ENCODE peak calls at places on chromosomes 3 and 15, in eight cellular contexts. One of them, this sample, is unnamed.

GRCh38 chr15:47725924-47726323 is 8.6 kb downstream of the SEMA6D start:
- DNase-seq in suprapubic skin: no peak
- DNase-seq in colonic mucosa: no peak
- DNase-seq in dorsolateral prefrontal cortex: no peak
- DNase-seq in IMR-90: no peak
- DNase-seq in brain microvascular endothelial cell: no peak
- DNase-seq in kidney epithelial cell: no peak
- DNase-seq in hepatocyte: no peak
- DNase-seq in this sample: no peak

GRCh38 chr15:59594493-59594942 is 17.1 kb upstream of the GCNT3 start:
- DNase-seq in colonic mucosa: peak
- DNase-seq in brain microvascular endothelial cell: peak
- DNase-seq in hepatocyte: peak
- DNase-seq in IMR-90: peak
- DNase-seq in dorsolateral prefrontal cortex: no peak
- DNase-seq in suprapubic skin: no peak
- DNase-seq in kidney epithelial cell: peak
- DNase-seq in this sample: peak

GRCh38 chr3:8663177-8664061 is 18.8 kb upstream of the SSUH2 start:
- DNase-seq in kidney epithelial cell: peak
- DNase-seq in IMR-90: peak
- DNase-seq in brain microvascular endothelial cell: peak
- DNase-seq in suprapubic skin: no peak
- DNase-seq in dorsolateral prefrontal cortex: peak
- DNase-seq in hepatocyte: peak
- DNase-seq in colonic mucosa: peak
- DNase-seq in this sample: peak

GRCh38 chr3:17707813-17708543 is 34.5 kb downstream of the TBC1D5 start:
- DNase-seq in IMR-90: peak
- DNase-seq in kidney epithelial cell: no peak
- DNase-seq in colonic mucosa: no peak
- DNase-seq in suprapubic skin: no peak
- DNase-seq in brain microvascular endothelial cell: no peak
- DNase-seq in hepatocyte: no peak
- DNase-seq in dorsolateral prefrontal cortex: no peak
- DNase-seq in this sample: no peak

GRCh38 chr15:45099549-45100165 is 14.3 kb downstream of the DUOX2 start:
- DNase-seq in kidney epithelial cell: no peak
- DNase-seq in IMR-90: no peak
- DNase-seq in suprapubic skin: peak
- DNase-seq in hepatocyte: no peak
- DNase-seq in dorsolateral prefrontal cortex: no peak
- DNase-seq in brain microvascular endothelial cell: no peak
- DNase-seq in colonic mucosa: no peak
- DNase-seq in this sample: no peak

GRCh38 chr15:29612096-29612495 is 210.2 kb downstream of the TJP1 start:
- DNase-seq in brain microvascular endothelial cell: peak
- DNase-seq in kidney epithelial cell: peak
- DNase-seq in suprapubic skin: no peak
- DNase-seq in IMR-90: peak
- DNase-seq in dorsolateral prefrontal cortex: no peak
- DNase-seq in hepatocyte: peak
- DNase-seq in colonic mucosa: no peak
- DNase-seq in this sample: peak

GRCh38 chr3:195070321-195070720 is 200.6 kb downstream of the XXYLT1 start:
- DNase-seq in brain microvascular endothelial cell: no peak
- DNase-seq in hepatocyte: peak
- DNase-seq in kidney epithelial cell: no peak
- DNase-seq in dorsolateral prefrontal cortex: no peak
- DNase-seq in IMR-90: no peak
- DNase-seq in colonic mucosa: no peak
- DNase-seq in suprapubic skin: no peak
- DNase-seq in this sample: no peak

GRCh38 chr3:97793415-97794019 is 28.3 kb upstream of the CRYBG3 start:
- DNase-seq in brain microvascular endothelial cell: peak
- DNase-seq in IMR-90: peak
- DNase-seq in kidney epithelial cell: peak
- DNase-seq in colonic mucosa: no peak
- DNase-seq in hepatocyte: peak
- DNase-seq in dorsolateral prefrontal cortex: no peak
- DNase-seq in suprapubic skin: no peak
- DNase-seq in this sample: peak

GRCh38 chr3:16427309-16427965 is 86.1 kb downstream of the RFTN1 start:
- DNase-seq in IMR-90: peak
- DNase-seq in suprapubic skin: no peak
- DNase-seq in hepatocyte: peak
- DNase-seq in kidney epithelial cell: peak
- DNase-seq in colonic mucosa: no peak
- DNase-seq in dorsolateral prefrontal cortex: no peak
- DNase-seq in brain microvascular endothelial cell: peak
- DNase-seq in this sample: peak

GRCh38 chr3:124395165-124395564 is 335.1 kb upstream of the UMPS start:
- DNase-seq in colonic mucosa: no peak
- DNase-seq in hepatocyte: peak
- DNase-seq in dorsolateral prefrontal cortex: no peak
- DNase-seq in brain microvascular endothelial cell: peak
- DNase-seq in kidney epithelial cell: no peak
- DNase-seq in suprapubic skin: no peak
- DNase-seq in IMR-90: no peak
- DNase-seq in this sample: no peak

GRCh38 chr15:68666120-68666811 is 87.5 kb downstream of the CORO2B start:
- DNase-seq in colonic mucosa: no peak
- DNase-seq in hepatocyte: no peak
- DNase-seq in kidney epithelial cell: no peak
- DNase-seq in suprapubic skin: no peak
- DNase-seq in IMR-90: no peak
- DNase-seq in brain microvascular endothelial cell: no peak
- DNase-seq in dorsolateral prefrontal cortex: no peak
- DNase-seq in this sample: no peak

GRCh38 chr15:65392368-65392767 is 14.6 kb upstream of the IGDCC3 start:
- DNase-seq in IMR-90: no peak
- DNase-seq in kidney epithelial cell: no peak
- DNase-seq in hepatocyte: no peak
- DNase-seq in suprapubic skin: no peak
- DNase-seq in colonic mucosa: no peak
- DNase-seq in dorsolateral prefrontal cortex: no peak
- DNase-seq in brain microvascular endothelial cell: no peak
- DNase-seq in this sample: no peak

GRCh38 chr3:61637088-61638051 is 76.0 kb downstream of the PTPRG start:
- DNase-seq in brain microvascular endothelial cell: peak
- DNase-seq in kidney epithelial cell: no peak
- DNase-seq in suprapubic skin: no peak
- DNase-seq in IMR-90: peak
- DNase-seq in dorsolateral prefrontal cortex: no peak
- DNase-seq in colonic mucosa: peak
- DNase-seq in hepatocyte: peak
- DNase-seq in this sample: peak

GRCh38 chr3:54819926-54820325 is 107.9 kb downstream of the LRTM1 start:
- DNase-seq in colonic mucosa: no peak
- DNase-seq in IMR-90: peak
- DNase-seq in dorsolateral prefrontal cortex: no peak
- DNase-seq in hepatocyte: no peak
- DNase-seq in brain microvascular endothelial cell: no peak
- DNase-seq in suprapubic skin: no peak
- DNase-seq in kidney epithelial cell: no peak
- DNase-seq in this sample: no peak

GRCh38 chr3:73365756-73366397 is 258.9 kb downstream of the PDZRN3 start:
- DNase-seq in colonic mucosa: peak
- DNase-seq in IMR-90: peak
- DNase-seq in hepatocyte: peak
- DNase-seq in kidney epithelial cell: no peak
- DNase-seq in suprapubic skin: peak
- DNase-seq in dorsolateral prefrontal cortex: peak
- DNase-seq in brain microvascular endothelial cell: peak
- DNase-seq in this sample: peak

GRCh38 chr3:159989973-159990846 is 1.6 kb downstream of the IL12A start:
- DNase-seq in colonic mucosa: no peak
- DNase-seq in hepatocyte: no peak
- DNase-seq in kidney epithelial cell: no peak
- DNase-seq in brain microvascular endothelial cell: no peak
- DNase-seq in dorsolateral prefrontal cortex: no peak
- DNase-seq in suprapubic skin: no peak
- DNase-seq in IMR-90: no peak
- DNase-seq in this sample: no peak

GRCh38 chr3:167895684-167896083 is 160.2 kb downstream of the SERPINI1 start:
- DNase-seq in hepatocyte: no peak
- DNase-seq in brain microvascular endothelial cell: no peak
- DNase-seq in dorsolateral prefrontal cortex: no peak
- DNase-seq in kidney epithelial cell: no peak
- DNase-seq in colonic mucosa: no peak
- DNase-seq in suprapubic skin: no peak
- DNase-seq in IMR-90: no peak
- DNase-seq in this sample: no peak

GRCh38 chr3:167901087-167901486 is 165.6 kb downstream of the SERPINI1 start:
- DNase-seq in brain microvascular endothelial cell: no peak
- DNase-seq in dorsolateral prefrontal cortex: no peak
- DNase-seq in IMR-90: no peak
- DNase-seq in kidney epithelial cell: no peak
- DNase-seq in colonic mucosa: no peak
- DNase-seq in suprapubic skin: no peak
- DNase-seq in hepatocyte: no peak
- DNase-seq in this sample: no peak

GRCh38 chr3:167895178-167895577 is 159.7 kb downstream of the SERPINI1 start:
- DNase-seq in kidney epithelial cell: no peak
- DNase-seq in colonic mucosa: no peak
- DNase-seq in brain microvascular endothelial cell: no peak
- DNase-seq in hepatocyte: no peak
- DNase-seq in IMR-90: no peak
- DNase-seq in suprapubic skin: no peak
- DNase-seq in dorsolateral prefrontal cortex: no peak
- DNase-seq in this sample: no peak

GRCh38 chr3:167899090-167899489 is 163.6 kb downstream of the SERPINI1 start:
- DNase-seq in dorsolateral prefrontal cortex: no peak
- DNase-seq in colonic mucosa: no peak
- DNase-seq in IMR-90: no peak
- DNase-seq in brain microvascular endothelial cell: no peak
- DNase-seq in hepatocyte: no peak
- DNase-seq in kidney epithelial cell: no peak
- DNase-seq in suprapubic skin: no peak
- DNase-seq in this sample: no peak

GRCh38 chr3:167898091-167898490 is 162.6 kb downstream of the SERPINI1 start:
- DNase-seq in dorsolateral prefrontal cortex: no peak
- DNase-seq in kidney epithelial cell: no peak
- DNase-seq in IMR-90: no peak
- DNase-seq in brain microvascular endothelial cell: no peak
- DNase-seq in suprapubic skin: no peak
- DNase-seq in hepatocyte: no peak
- DNase-seq in colonic mucosa: no peak
- DNase-seq in this sample: no peak
- TF ChIP-seq CTCF in dorsolateral prefrontal cortex: no peak
- TF ChIP-seq CTCF in kidney epithelial cell: no peak
- TF ChIP-seq CTCF in IMR-90: no peak
- TF ChIP-seq CTCF in brain microvascular endothelial cell: no peak
- TF ChIP-seq CTCF in suprapubic skin: no peak
- TF ChIP-seq CTCF in hepatocyte: no peak
- TF ChIP-seq CTCF in colonic mucosa: no peak
- TF ChIP-seq CTCF in this sample: no peak

GRCh38 chr15:77540346-77541060 is 92.2 kb downstream of the LINGO1 start:
- DNase-seq in hepatocyte: no peak
- DNase-seq in kidney epithelial cell: no peak
- DNase-seq in dorsolateral prefrontal cortex: no peak
- DNase-seq in IMR-90: no peak
- DNase-seq in colonic mucosa: no peak
- DNase-seq in brain microvascular endothelial cell: no peak
- DNase-seq in suprapubic skin: no peak
- DNase-seq in this sample: no peak

GRCh38 chr15:77541421-77542181 is 91.1 kb downstream of the LINGO1 start:
- DNase-seq in suprapubic skin: no peak
- DNase-seq in hepatocyte: no peak
- DNase-seq in colonic mucosa: no peak
- DNase-seq in kidney epithelial cell: no peak
- DNase-seq in dorsolateral prefrontal cortex: no peak
- DNase-seq in IMR-90: peak
- DNase-seq in brain microvascular endothelial cell: no peak
- DNase-seq in this sample: peak

GRCh38 chr15:77544162-77544561 is 88.5 kb downstream of the LINGO1 start:
- DNase-seq in brain microvascular endothelial cell: no peak
- DNase-seq in suprapubic skin: no peak
- DNase-seq in kidney epithelial cell: no peak
- DNase-seq in colonic mucosa: no peak
- DNase-seq in IMR-90: no peak
- DNase-seq in dorsolateral prefrontal cortex: no peak
- DNase-seq in hepatocyte: no peak
- DNase-seq in this sample: no peak

GRCh38 chr15:77543159-77543882 is 89.4 kb downstream of the LINGO1 start:
- DNase-seq in IMR-90: peak
- DNase-seq in suprapubic skin: peak
- DNase-seq in hepatocyte: peak
- DNase-seq in kidney epithelial cell: no peak
- DNase-seq in brain microvascular endothelial cell: peak
- DNase-seq in colonic mucosa: peak
- DNase-seq in dorsolateral prefrontal cortex: peak
- DNase-seq in this sample: peak

GRCh38 chr15:77542491-77543001 is 90.2 kb downstream of the LINGO1 start:
- DNase-seq in hepatocyte: no peak
- DNase-seq in dorsolateral prefrontal cortex: no peak
- DNase-seq in brain microvascular endothelial cell: no peak
- DNase-seq in colonic mucosa: no peak
- DNase-seq in kidney epithelial cell: no peak
- DNase-seq in IMR-90: peak
- DNase-seq in suprapubic skin: no peak
- DNase-seq in this sample: peak
- H3K4me3 ChIP-seq in hepatocyte: no peak
- H3K4me3 ChIP-seq in dorsolateral prefrontal cortex: peak
- H3K4me3 ChIP-seq in brain microvascular endothelial cell: peak
- H3K4me3 ChIP-seq in colonic mucosa: peak
- H3K4me3 ChIP-seq in kidney epithelial cell: no peak
- H3K4me3 ChIP-seq in IMR-90: no peak
- H3K4me3 ChIP-seq in suprapubic skin: peak
- H3K4me3 ChIP-seq in this sample: no peak

GRCh38 chr3:37477713-37478487 is 303.5 kb upstream of the LRRFIP2 start:
- DNase-seq in hepatocyte: no peak
- DNase-seq in suprapubic skin: no peak
- DNase-seq in brain microvascular endothelial cell: no peak
- DNase-seq in dorsolateral prefrontal cortex: no peak
- DNase-seq in colonic mucosa: no peak
- DNase-seq in IMR-90: no peak
- DNase-seq in kidney epithelial cell: no peak
- DNase-seq in this sample: no peak
- TF ChIP-seq CTCF in hepatocyte: no peak
- TF ChIP-seq CTCF in suprapubic skin: no peak
- TF ChIP-seq CTCF in brain microvascular endothelial cell: no peak
- TF ChIP-seq CTCF in dorsolateral prefrontal cortex: no peak
- TF ChIP-seq CTCF in colonic mucosa: no peak
- TF ChIP-seq CTCF in IMR-90: no peak
- TF ChIP-seq CTCF in kidney epithelial cell: no peak
- TF ChIP-seq CTCF in this sample: no peak

DNA sequence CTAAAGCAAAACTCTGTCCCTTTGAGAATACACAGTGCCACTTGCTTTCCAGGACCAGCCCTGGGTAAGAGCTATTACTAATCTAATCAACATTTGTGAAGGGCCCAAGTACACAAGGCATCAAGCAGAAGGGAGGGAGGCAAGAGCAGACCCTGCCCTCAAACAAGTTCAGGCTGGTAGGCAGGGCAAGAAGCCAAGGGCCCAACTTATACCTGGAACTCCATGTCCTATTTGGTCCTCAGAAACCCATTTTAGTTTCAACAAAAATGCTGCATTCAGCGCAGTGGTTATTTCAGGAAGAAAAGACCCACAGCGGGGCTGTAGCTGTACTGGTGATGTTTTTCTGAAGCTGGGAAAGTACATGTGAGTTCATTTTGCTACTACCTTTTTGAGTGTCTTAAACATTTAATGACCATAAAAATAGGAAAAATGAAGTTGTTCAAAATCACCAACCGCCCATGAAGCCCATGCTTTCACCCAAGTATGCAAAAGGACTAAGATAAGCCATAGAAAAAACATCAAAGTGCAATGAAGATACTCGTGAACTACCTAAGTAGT is 2.8 kb downstream of the RPS17 start:
- DNase-seq in kidney epithelial cell: no peak
- DNase-seq in dorsolateral prefrontal cortex: no peak
- DNase-seq in IMR-90: no peak
- DNase-seq in suprapubic skin: no peak
- DNase-seq in brain microvascular endothelial cell: no peak
- DNase-seq in colonic mucosa: no peak
- DNase-seq in hepatocyte: no peak
- DNase-seq in this sample: no peak
- H3K4me3 ChIP-seq in kidney epithelial cell: no peak
- H3K4me3 ChIP-seq in dorsolateral prefrontal cortex: no peak
- H3K4me3 ChIP-seq in IMR-90: no peak
- H3K4me3 ChIP-seq in suprapubic skin: no peak
- H3K4me3 ChIP-seq in brain microvascular endothelial cell: peak
- H3K4me3 ChIP-seq in colonic mucosa: no peak
- H3K4me3 ChIP-seq in hepatocyte: no peak
- H3K4me3 ChIP-seq in this sample: no peak